ENCODE peak calls at places on chromosome 7, in six cellular contexts. One of them, this sample, is unnamed.

GRCh38 chr7:43585521-43585920 is 2.6 kb downstream of the STK17A start:
- DNase-seq in gastrocnemius medialis: no peak
- DNase-seq in spleen: no peak
- DNase-seq in H9: no peak
- DNase-seq in AG04449: no peak
- DNase-seq in mammary epithelial cell: peak
- DNase-seq in this sample: no peak

GRCh38 chr7:141975806-141976523 is 2.4 kb upstream of the TAS2R38 start:
- DNase-seq in gastrocnemius medialis: no peak
- DNase-seq in H9: peak
- DNase-seq in mammary epithelial cell: peak
- DNase-seq in AG04449: no peak
- DNase-seq in spleen: peak
- DNase-seq in this sample: peak

GRCh38 chr7:79713281-79713680 is 259.8 kb upstream of the MAGI2 start:
- DNase-seq in spleen: no peak
- DNase-seq in AG04449: no peak
- DNase-seq in H9: no peak
- DNase-seq in mammary epithelial cell: no peak
- DNase-seq in gastrocnemius medialis: no peak
- DNase-seq in this sample: no peak

GRCh38 chr7:101934618-101935017 is 117.2 kb downstream of the CUX1 start:
- DNase-seq in mammary epithelial cell: no peak
- DNase-seq in spleen: peak
- DNase-seq in H9: no peak
- DNase-seq in gastrocnemius medialis: no peak
- DNase-seq in AG04449: no peak
- DNase-seq in this sample: no peak

GRCh38 chr7:70779321-70779720 is 352.6 kb upstream of the GALNT17 start:
- DNase-seq in AG04449: no peak
- DNase-seq in H9: no peak
- DNase-seq in mammary epithelial cell: no peak
- DNase-seq in spleen: no peak
- DNase-seq in gastrocnemius medialis: no peak
- DNase-seq in this sample: no peak

GRCh38 chr7:102287465-102288146 is 938 bp downstream of the SH2B2 start:
- DNase-seq in AG04449: no peak
- DNase-seq in gastrocnemius medialis: no peak
- DNase-seq in H9: peak
- DNase-seq in spleen: peak
- DNase-seq in mammary epithelial cell: peak
- DNase-seq in this sample: no peak

GRCh38 chr7:29019896-29020295 is 61.8 kb upstream of the TRIL start:
- DNase-seq in spleen: no peak
- DNase-seq in AG04449: no peak
- DNase-seq in H9: no peak
- DNase-seq in gastrocnemius medialis: no peak
- DNase-seq in mammary epithelial cell: no peak
- DNase-seq in this sample: no peak

GRCh38 chr7:139813689-139814088 is 15.4 kb upstream of the TBXAS1 start:
- DNase-seq in mammary epithelial cell: no peak
- DNase-seq in spleen: no peak
- DNase-seq in H9: no peak
- DNase-seq in gastrocnemius medialis: no peak
- DNase-seq in AG04449: no peak
- DNase-seq in this sample: no peak

GRCh38 chr7:93055543-93056107 is 62.2 kb downstream of the SAMD9 start:
- DNase-seq in spleen: no peak
- DNase-seq in AG04449: no peak
- DNase-seq in mammary epithelial cell: peak
- DNase-seq in H9: no peak
- DNase-seq in gastrocnemius medialis: no peak
- DNase-seq in this sample: no peak

GRCh38 chr7:42457663-42458062 is 220.7 kb upstream of the GLI3 start:
- DNase-seq in mammary epithelial cell: no peak
- DNase-seq in spleen: no peak
- DNase-seq in H9: no peak
- DNase-seq in gastrocnemius medialis: no peak
- DNase-seq in AG04449: no peak
- DNase-seq in this sample: no peak

GRCh38 chr7:38574121-38574520 is 57.1 kb downstream of the AMPH start:
- DNase-seq in gastrocnemius medialis: no peak
- DNase-seq in spleen: no peak
- DNase-seq in AG04449: no peak
- DNase-seq in mammary epithelial cell: no peak
- DNase-seq in H9: no peak
- DNase-seq in this sample: no peak

GRCh38 chr7:134714791-134715190 is 64.6 kb upstream of the CALD1 start:
- DNase-seq in gastrocnemius medialis: no peak
- DNase-seq in H9: no peak
- DNase-seq in mammary epithelial cell: no peak
- DNase-seq in AG04449: no peak
- DNase-seq in spleen: no peak
- DNase-seq in this sample: no peak

GRCh38 chr7:150410680-150411346 is 31.7 kb downstream of the ZNF775 start:
- DNase-seq in AG04449: no peak
- DNase-seq in spleen: no peak
- DNase-seq in mammary epithelial cell: no peak
- DNase-seq in H9: no peak
- DNase-seq in gastrocnemius medialis: no peak
- DNase-seq in this sample: no peak

GRCh38 chr7:73522081-73522818 is at the start of gene BAZ1B:
- DNase-seq in mammary epithelial cell: peak
- DNase-seq in spleen: peak
- DNase-seq in H9: peak
- DNase-seq in AG04449: peak
- DNase-seq in gastrocnemius medialis: peak
- DNase-seq in this sample: peak

GRCh38 chr7:40793132-40793531 is 658.3 kb downstream of the SUGCT start:
- DNase-seq in H9: no peak
- DNase-seq in spleen: no peak
- DNase-seq in AG04449: peak
- DNase-seq in mammary epithelial cell: no peak
- DNase-seq in gastrocnemius medialis: no peak
- DNase-seq in this sample: no peak

GRCh38 chr7:100003711-100004661 is 11.4 kb upstream of the ZKSCAN1 start:
- DNase-seq in spleen: peak
- DNase-seq in gastrocnemius medialis: no peak
- DNase-seq in AG04449: no peak
- DNase-seq in H9: no peak
- DNase-seq in mammary epithelial cell: no peak
- DNase-seq in this sample: no peak

GRCh38 chr7:47351233-47352154 is 230.4 kb downstream of the TNS3 start:
- DNase-seq in mammary epithelial cell: no peak
- DNase-seq in gastrocnemius medialis: no peak
- DNase-seq in AG04449: no peak
- DNase-seq in spleen: peak
- DNase-seq in H9: no peak
- DNase-seq in this sample: no peak

GRCh38 chr7:150514748-150515222 is at the start of gene GIMAP7:
- DNase-seq in AG04449: no peak
- DNase-seq in mammary epithelial cell: no peak
- DNase-seq in gastrocnemius medialis: no peak
- DNase-seq in spleen: no peak
- DNase-seq in H9: no peak
- DNase-seq in this sample: no peak

GRCh38 chr7:19982841-19983835 is 209.7 kb upstream of the TMEM196 start:
- DNase-seq in AG04449: no peak
- DNase-seq in H9: peak
- DNase-seq in mammary epithelial cell: peak
- DNase-seq in spleen: no peak
- DNase-seq in gastrocnemius medialis: no peak
- DNase-seq in this sample: peak

GRCh38 chr7:158818325-158819213 is 10.7 kb downstream of the ESYT2 start:
- DNase-seq in AG04449: peak
- DNase-seq in H9: peak
- DNase-seq in spleen: peak
- DNase-seq in mammary epithelial cell: peak
- DNase-seq in gastrocnemius medialis: peak
- DNase-seq in this sample: peak

GRCh38 chr7:155380221-155380861 is 77.6 kb upstream of the EN2 start:
- DNase-seq in AG04449: no peak
- DNase-seq in spleen: peak
- DNase-seq in mammary epithelial cell: peak
- DNase-seq in H9: peak
- DNase-seq in gastrocnemius medialis: peak
- DNase-seq in this sample: peak

GRCh38 chr7:25624837-25625236 is 396.6 kb upstream of the NPVF start:
- DNase-seq in AG04449: no peak
- DNase-seq in spleen: no peak
- DNase-seq in H9: no peak
- DNase-seq in mammary epithelial cell: no peak
- DNase-seq in gastrocnemius medialis: no peak
- DNase-seq in this sample: no peak

GRCh38 chr7:51543801-51544553 is 227.4 kb upstream of the COBL start:
- DNase-seq in spleen: no peak
- DNase-seq in mammary epithelial cell: no peak
- DNase-seq in gastrocnemius medialis: no peak
- DNase-seq in H9: no peak
- DNase-seq in AG04449: no peak
- DNase-seq in this sample: no peak

GRCh38 chr7:151101621-151102396 is 15.5 kb downstream of the AGAP3 start:
- DNase-seq in AG04449: no peak
- DNase-seq in H9: no peak
- DNase-seq in gastrocnemius medialis: no peak
- DNase-seq in mammary epithelial cell: no peak
- DNase-seq in spleen: no peak
- DNase-seq in this sample: no peak

GRCh38 chr7:148867571-148868377 is 16.3 kb downstream of the EZH2 start:
- DNase-seq in gastrocnemius medialis: no peak
- DNase-seq in mammary epithelial cell: no peak
- DNase-seq in AG04449: no peak
- DNase-seq in spleen: no peak
- DNase-seq in H9: no peak
- DNase-seq in this sample: no peak

GRCh38 chr7:131504157-131504899 is 52.1 kb downstream of the PODXL start:
- DNase-seq in gastrocnemius medialis: no peak
- DNase-seq in spleen: no peak
- DNase-seq in mammary epithelial cell: no peak
- DNase-seq in H9: no peak
- DNase-seq in AG04449: no peak
- DNase-seq in this sample: no peak
- TF ChIP-seq CTCF in gastrocnemius medialis: no peak
- TF ChIP-seq CTCF in spleen: no peak
- TF ChIP-seq CTCF in mammary epithelial cell: no peak
- TF ChIP-seq CTCF in H9: no peak
- TF ChIP-seq CTCF in AG04449: no peak
- TF ChIP-seq CTCF in this sample: no peak

GRCh38 chr7:33807779-33808482 is 97.4 kb upstream of the BMPER start:
- DNase-seq in gastrocnemius medialis: no peak
- DNase-seq in AG04449: peak
- DNase-seq in spleen: no peak
- DNase-seq in mammary epithelial cell: peak
- DNase-seq in H9: peak
- DNase-seq in this sample: peak
- TF ChIP-seq CTCF in gastrocnemius medialis: no peak
- TF ChIP-seq CTCF in AG04449: peak
- TF ChIP-seq CTCF in spleen: peak
- TF ChIP-seq CTCF in mammary epithelial cell: peak
- TF ChIP-seq CTCF in H9: peak
- TF ChIP-seq CTCF in this sample: peak

GRCh38 chr7:132392713-132393112 is 183.6 kb downstream of the PLXNA4 start:
- DNase-seq in spleen: peak
- DNase-seq in AG04449: no peak
- DNase-seq in gastrocnemius medialis: no peak
- DNase-seq in H9: no peak
- DNase-seq in mammary epithelial cell: no peak
- DNase-seq in this sample: no peak

GRCh38 chr7:132390705-132391104 is 185.6 kb downstream of the PLXNA4 start:
- DNase-seq in mammary epithelial cell: no peak
- DNase-seq in spleen: no peak
- DNase-seq in AG04449: peak
- DNase-seq in H9: no peak
- DNase-seq in gastrocnemius medialis: no peak
- DNase-seq in this sample: no peak

GRCh38 chr7:132393789-132394261 is 182.4 kb downstream of the PLXNA4 start:
- DNase-seq in spleen: peak
- DNase-seq in mammary epithelial cell: no peak
- DNase-seq in gastrocnemius medialis: peak
- DNase-seq in AG04449: no peak
- DNase-seq in H9: no peak
- DNase-seq in this sample: no peak

GRCh38 chr7:132395375-132395774 is 180.9 kb downstream of the PLXNA4 start:
- DNase-seq in mammary epithelial cell: no peak
- DNase-seq in gastrocnemius medialis: no peak
- DNase-seq in spleen: peak
- DNase-seq in AG04449: no peak
- DNase-seq in H9: no peak
- DNase-seq in this sample: no peak

GRCh38 chr7:132394283-132395003 is 181.8 kb downstream of the PLXNA4 start:
- DNase-seq in AG04449: no peak
- DNase-seq in mammary epithelial cell: no peak
- DNase-seq in spleen: no peak
- DNase-seq in H9: no peak
- DNase-seq in gastrocnemius medialis: no peak
- DNase-seq in this sample: no peak
- TF ChIP-seq CTCF in AG04449: no peak
- TF ChIP-seq CTCF in mammary epithelial cell: peak
- TF ChIP-seq CTCF in spleen: peak
- TF ChIP-seq CTCF in H9: peak
- TF ChIP-seq CTCF in gastrocnemius medialis: no peak
- TF ChIP-seq CTCF in this sample: no peak

GRCh38 chr7:37428681-37429434 is 19.8 kb downstream of the ELMO1 start:
- DNase-seq in spleen: no peak
- DNase-seq in AG04449: no peak
- DNase-seq in mammary epithelial cell: no peak
- DNase-seq in gastrocnemius medialis: no peak
- DNase-seq in H9: no peak
- DNase-seq in this sample: no peak

GRCh38 chr7:37425504-37425903 is 23.2 kb downstream of the ELMO1 start:
- DNase-seq in H9: no peak
- DNase-seq in gastrocnemius medialis: no peak
- DNase-seq in AG04449: no peak
- DNase-seq in spleen: no peak
- DNase-seq in mammary epithelial cell: no peak
- DNase-seq in this sample: no peak

GRCh38 chr7:37424995-37425394 is 23.7 kb downstream of the ELMO1 start:
- DNase-seq in mammary epithelial cell: no peak
- DNase-seq in gastrocnemius medialis: peak
- DNase-seq in H9: no peak
- DNase-seq in AG04449: no peak
- DNase-seq in spleen: no peak
- DNase-seq in this sample: no peak

GRCh38 chr7:37429435-37429791 is 19.3 kb downstream of the ELMO1 start:
- DNase-seq in AG04449: no peak
- DNase-seq in H9: no peak
- DNase-seq in spleen: no peak
- DNase-seq in gastrocnemius medialis: no peak
- DNase-seq in mammary epithelial cell: no peak
- DNase-seq in this sample: no peak

GRCh38 chr7:37427276-37427940 is 21.3 kb downstream of the ELMO1 start:
- DNase-seq in mammary epithelial cell: no peak
- DNase-seq in spleen: no peak
- DNase-seq in H9: no peak
- DNase-seq in AG04449: no peak
- DNase-seq in gastrocnemius medialis: no peak
- DNase-seq in this sample: no peak
- TF ChIP-seq CTCF in mammary epithelial cell: no peak
- TF ChIP-seq CTCF in spleen: no peak
- TF ChIP-seq CTCF in H9: no peak
- TF ChIP-seq CTCF in AG04449: no peak
- TF ChIP-seq CTCF in gastrocnemius medialis: no peak
- TF ChIP-seq CTCF in this sample: no peak

This sample was measured in endothelial cell.